ENCODE peak calls at places on chromosomes 2 and 18, in nine cellular contexts. N, G, A, K, M, X, R, Q and J are unnamed samples.
A peak's percentile ranks its signal among the peaks of the same experiment; 100 is the strongest.

GRCh38 chr2:135685361-135685760 is 56.3 kb upstream of the UBXN4 start:
- DNase-seq in N (no peak), G (no peak), A (peak; percentile 54), K (no peak), M (no peak), X (no peak), R (no peak), Q (no peak), J (no peak)

GRCh38 chr18:44816449-44816848 is 135.8 kb downstream of the SETBP1 start:
- DNase-seq in N (no peak), G (no peak), A (no peak), K (no peak), M (no peak), X (no peak), R (no peak), Q (no peak), J (no peak)

GRCh38 chr2:155250800-155251199 is 552.3 kb downstream of the KCNJ3 start:
- DNase-seq in N (no peak), G (peak; percentile 38), A (peak; percentile 1), K (no peak), M (no peak), X (no peak), R (no peak), Q (no peak), J (no peak)

GRCh38 chr2:191878576-191879298 is 31.8 kb upstream of the CAVIN2 start:
- DNase-seq in N (no peak), G (no peak), A (peak; percentile 87), K (no peak), M (no peak), X (no peak), R (no peak), Q (no peak), J (no peak)

GRCh38 chr2:190911813-190912212 is 31.2 kb downstream of the GLS start:
- DNase-seq in N (no peak), G (no peak), A (peak; percentile 48), K (no peak), M (no peak), X (no peak), R (no peak), Q (no peak), J (no peak)

GRCh38 chr2:162890690-162891311 is 52.2 kb upstream of the KCNH7 start:
- DNase-seq in N (peak; percentile 29), G (peak; percentile 50), A (peak; percentile 64), K (no peak), M (no peak), X (no peak), R (peak; percentile 53), Q (no peak), J (peak; percentile 0)

GRCh38 chr2:669323-669722 is 7.9 kb downstream of the TMEM18 start:
- DNase-seq in N (no peak), G (no peak), A (peak; percentile 62), K (no peak), M (no peak), X (no peak), R (no peak), Q (no peak), J (no peak)

GRCh38 chr2:25378731-25379490 is 37.2 kb upstream of the DNMT3A start:
- DNase-seq in N (peak; percentile 9), G (no peak), A (peak; percentile 65), K (peak; percentile 53), M (no peak), X (no peak), R (no peak), Q (no peak), J (no peak)

GRCh38 chr18:10122116-10122515 is 208.3 kb downstream of the VAPA start:
- DNase-seq in N (peak; percentile 24), G (peak; percentile 63), A (peak; percentile 89), K (no peak), M (no peak), X (no peak), R (no peak), Q (no peak), J (no peak)

GRCh38 chr2:121969766-121970639 is 214.6 kb downstream of the TSN start:
- DNase-seq in N (no peak), G (no peak), A (no peak), K (no peak), M (no peak), X (no peak), R (no peak), Q (no peak), J (no peak)

GRCh38 chr2:10526281-10526680 is 78.2 kb upstream of the ODC1 start:
- DNase-seq in N (no peak), G (no peak), A (no peak), K (peak; percentile 58), M (no peak), X (no peak), R (no peak), Q (no peak), J (no peak)

GRCh38 chr2:181456660-181457120 is 496 bp upstream of the ITGA4 start:
- DNase-seq in N (peak; percentile 51), G (no peak), A (peak; percentile 59), K (peak; percentile 76), M (peak; percentile 42), X (peak; percentile 80), R (peak; percentile 83), Q (peak; percentile 30), J (peak; percentile 77)

GRCh38 chr18:9013926-9014373 is 88.5 kb upstream of the NDUFV2 start:
- DNase-seq in N (no peak), G (no peak), A (no peak), K (no peak), M (no peak), X (no peak), R (no peak), Q (no peak), J (no peak)